ENCODE peak calls at places on chromosomes 12 and 14, in five cellular contexts. One of them, this sample, is unnamed.

GRCh38 chr12:1277905-1278304 is 286.9 kb downstream of the ERC1 start:
- DNase-seq in HEK293T: no peak
- DNase-seq in GM12878: no peak
- DNase-seq in NT2/D1: no peak
- DNase-seq in HepG2: peak
- DNase-seq in this sample: no peak

GRCh38 chr14:89207925-89208328 is 209.1 kb downstream of the FOXN3 start:
- DNase-seq in HEK293T: peak
- DNase-seq in GM12878: peak
- DNase-seq in NT2/D1: no peak
- DNase-seq in HepG2: no peak
- DNase-seq in this sample: no peak

GRCh38 chr14:105711058-105711620 is 184.8 kb downstream of the TMEM121 start:
- DNase-seq in HEK293T: no peak
- DNase-seq in GM12878: no peak
- DNase-seq in NT2/D1: no peak
- DNase-seq in HepG2: no peak
- DNase-seq in this sample: no peak

GRCh38 chr14:73253721-73254120 is 16.4 kb downstream of the PAPLN start:
- DNase-seq in HEK293T: no peak
- DNase-seq in GM12878: no peak
- DNase-seq in NT2/D1: no peak
- DNase-seq in HepG2: no peak
- DNase-seq in this sample: no peak

GRCh38 chr14:105397350-105397931 is 897 bp upstream of the TEX22 start:
- DNase-seq in HEK293T: no peak
- DNase-seq in GM12878: no peak
- DNase-seq in NT2/D1: no peak
- DNase-seq in HepG2: no peak
- DNase-seq in this sample: no peak

GRCh38 chr14:104550849-104551728 is 28.5 kb upstream of the C14orf180 start:
- DNase-seq in HEK293T: no peak
- DNase-seq in GM12878: no peak
- DNase-seq in NT2/D1: no peak
- DNase-seq in HepG2: no peak
- DNase-seq in this sample: no peak

GRCh38 chr12:21379218-21379617 is 6.5 kb downstream of the IAPP start:
- DNase-seq in HEK293T: no peak
- DNase-seq in GM12878: no peak
- DNase-seq in NT2/D1: no peak
- DNase-seq in HepG2: no peak
- DNase-seq in this sample: no peak

GRCh38 chr14:95106966-95107365 is 50.4 kb downstream of the DICER1 start:
- DNase-seq in HEK293T: no peak
- DNase-seq in GM12878: no peak
- DNase-seq in NT2/D1: no peak
- DNase-seq in HepG2: no peak
- DNase-seq in this sample: no peak

GRCh38 chr12:537772-538171 is 78.0 kb downstream of the B4GALNT3 start:
- DNase-seq in HEK293T: no peak
- DNase-seq in GM12878: no peak
- DNase-seq in NT2/D1: no peak
- DNase-seq in HepG2: no peak
- DNase-seq in this sample: no peak

GRCh38 chr12:88810806-88811205 is 230.5 kb upstream of the KITLG start:
- DNase-seq in HEK293T: no peak
- DNase-seq in GM12878: no peak
- DNase-seq in NT2/D1: no peak
- DNase-seq in HepG2: no peak
- DNase-seq in this sample: no peak
- TF ChIP-seq SUZ12 in HEK293T: no peak
- TF ChIP-seq SUZ12 in GM12878: no peak
- TF ChIP-seq SUZ12 in NT2/D1: no peak
- TF ChIP-seq SUZ12 in HepG2: no peak
- TF ChIP-seq SUZ12 in this sample: no peak

GRCh38 chr14:91898256-91898843 is 31.0 kb upstream of the TC2N start:
- DNase-seq in HEK293T: no peak
- DNase-seq in GM12878: no peak
- DNase-seq in NT2/D1: no peak
- DNase-seq in HepG2: peak
- DNase-seq in this sample: no peak

GRCh38 chr14:91897121-91897701 is 29.9 kb upstream of the TC2N start:
- DNase-seq in HEK293T: no peak
- DNase-seq in GM12878: no peak
- DNase-seq in NT2/D1: peak
- DNase-seq in HepG2: no peak
- DNase-seq in this sample: no peak

GRCh38 chr14:91901449-91902250 is 34.3 kb upstream of the TC2N start:
- DNase-seq in HEK293T: no peak
- DNase-seq in GM12878: no peak
- DNase-seq in NT2/D1: no peak
- DNase-seq in HepG2: no peak
- DNase-seq in this sample: no peak

GRCh38 chr14:91899777-91900176 is 32.4 kb upstream of the TC2N start:
- DNase-seq in HEK293T: no peak
- DNase-seq in GM12878: no peak
- DNase-seq in NT2/D1: no peak
- DNase-seq in HepG2: no peak
- DNase-seq in this sample: no peak

DNA sequence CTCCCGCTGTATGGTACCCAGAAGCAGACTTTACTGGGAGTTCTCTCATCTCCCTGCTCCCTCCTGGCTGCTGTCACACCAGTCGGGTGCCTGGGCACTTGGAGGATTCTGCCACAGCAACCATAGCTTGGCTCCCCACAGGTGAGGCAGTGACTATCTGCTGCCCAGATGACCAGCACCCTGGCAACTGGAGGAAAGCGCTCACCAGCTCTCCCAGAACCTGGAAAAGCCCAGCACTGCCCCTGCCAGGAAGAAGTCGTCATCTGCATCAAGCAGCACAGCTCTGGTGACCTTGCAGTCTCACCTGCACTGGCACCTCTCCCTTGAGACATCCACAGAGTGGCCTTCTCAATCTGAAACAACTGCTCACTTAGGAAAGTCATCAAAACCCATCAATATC is 31.9 kb upstream of the TC2N start:
- DNase-seq in HEK293T: no peak
- DNase-seq in GM12878: no peak
- DNase-seq in NT2/D1: no peak
- DNase-seq in HepG2: no peak
- DNase-seq in this sample: no peak
- TF ChIP-seq SUZ12 in HEK293T: no peak
- TF ChIP-seq SUZ12 in GM12878: no peak
- TF ChIP-seq SUZ12 in NT2/D1: no peak
- TF ChIP-seq SUZ12 in HepG2: no peak
- TF ChIP-seq SUZ12 in this sample: no peak

DNA sequence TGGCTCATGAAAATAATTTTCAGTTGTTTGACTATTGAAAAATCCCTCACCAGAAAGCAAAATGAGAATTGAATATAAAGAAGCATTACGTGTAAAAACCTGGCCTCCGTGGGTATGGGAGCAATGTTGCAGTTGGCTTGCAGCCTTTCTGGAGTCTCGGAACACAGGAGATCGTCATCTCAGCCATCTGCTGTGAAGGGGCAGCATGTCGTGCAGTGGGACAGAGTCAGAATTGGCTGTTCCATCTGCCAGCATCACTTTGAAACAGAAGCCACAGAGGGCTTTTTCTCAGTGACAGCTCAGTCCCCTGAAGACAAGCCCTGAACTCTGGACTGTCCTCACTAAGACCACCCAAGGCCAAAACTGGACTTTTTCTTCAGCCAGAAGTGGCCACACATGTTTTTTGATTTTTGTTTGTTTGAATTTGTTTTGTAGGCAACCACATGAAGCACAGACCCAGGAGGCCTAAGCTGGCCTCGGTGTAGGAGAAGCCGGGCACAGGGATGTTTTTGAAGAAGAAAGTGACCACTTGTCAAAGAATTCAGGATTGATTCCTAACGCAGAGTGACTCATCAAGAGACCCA is 170.8 kb upstream of the DYRK2 start:
- DNase-seq in HEK293T: no peak
- DNase-seq in GM12878: no peak
- DNase-seq in NT2/D1: no peak
- DNase-seq in HepG2: no peak
- DNase-seq in this sample: no peak
- TF ChIP-seq SUZ12 in HEK293T: no peak
- TF ChIP-seq SUZ12 in GM12878: no peak
- TF ChIP-seq SUZ12 in NT2/D1: no peak
- TF ChIP-seq SUZ12 in HepG2: no peak
- TF ChIP-seq SUZ12 in this sample: no peak

GRCh38 chr12:114395755-114396152 is 10.2 kb downstream of the TBX5 start:
- DNase-seq in HEK293T: no peak
- DNase-seq in GM12878: no peak
- DNase-seq in NT2/D1: no peak
- DNase-seq in HepG2: no peak
- DNase-seq in this sample: no peak
- TF ChIP-seq SUZ12 in HEK293T: no peak
- TF ChIP-seq SUZ12 in GM12878: no peak
- TF ChIP-seq SUZ12 in NT2/D1: no peak
- TF ChIP-seq SUZ12 in HepG2: no peak
- TF ChIP-seq SUZ12 in this sample: no peak

GRCh38 chr12:15555466-15555865 is 233.2 kb downstream of the PTPRO start:
- DNase-seq in HEK293T: no peak
- DNase-seq in GM12878: no peak
- DNase-seq in NT2/D1: no peak
- DNase-seq in HepG2: no peak
- DNase-seq in this sample: no peak

GRCh38 chr12:15556411-15556810 is 232.8 kb downstream of the EPS8 start:
- DNase-seq in HEK293T: no peak
- DNase-seq in GM12878: no peak
- DNase-seq in NT2/D1: no peak
- DNase-seq in HepG2: no peak
- DNase-seq in this sample: no peak

GRCh38 chr12:15562263-15562662 is 226.9 kb downstream of the EPS8 start:
- DNase-seq in HEK293T: no peak
- DNase-seq in GM12878: no peak
- DNase-seq in NT2/D1: no peak
- DNase-seq in HepG2: no peak
- DNase-seq in this sample: no peak

GRCh38 chr12:15563683-15564082 is 225.5 kb downstream of the EPS8 start:
- DNase-seq in HEK293T: no peak
- DNase-seq in GM12878: no peak
- DNase-seq in NT2/D1: no peak
- DNase-seq in HepG2: no peak
- DNase-seq in this sample: no peak

DNA sequence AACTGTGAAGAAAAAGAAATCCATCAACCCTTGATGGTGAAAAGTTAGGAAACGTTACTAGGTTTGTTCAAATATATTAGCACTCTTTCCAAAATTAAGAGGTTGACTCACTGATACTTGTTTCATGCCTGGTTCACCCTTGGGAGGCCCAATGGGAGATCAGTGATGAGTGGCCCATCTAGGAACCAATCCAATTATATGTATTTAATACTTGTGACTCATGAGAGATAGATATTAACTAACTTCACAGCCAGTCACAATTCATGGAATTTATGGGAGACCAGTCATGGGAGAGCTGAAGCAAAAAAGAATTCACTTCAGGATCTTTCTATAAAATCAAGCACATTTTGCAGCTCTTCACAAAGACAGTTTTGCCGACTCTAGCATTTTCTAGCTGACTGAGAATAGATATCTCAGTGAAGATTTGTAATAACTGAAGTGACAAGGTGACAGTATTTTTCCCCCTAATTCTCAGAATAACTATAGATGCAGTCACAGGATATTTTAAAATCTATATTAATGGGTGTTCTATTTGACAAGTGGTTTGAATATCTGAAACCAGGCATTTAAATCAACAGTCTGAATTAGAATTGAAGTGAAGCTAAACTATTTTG is 230.2 kb downstream of the EPS8 start:
- DNase-seq in HEK293T: no peak
- DNase-seq in GM12878: no peak
- DNase-seq in NT2/D1: no peak
- DNase-seq in HepG2: no peak
- DNase-seq in this sample: no peak
- TF ChIP-seq SUZ12 in HEK293T: no peak
- TF ChIP-seq SUZ12 in GM12878: no peak
- TF ChIP-seq SUZ12 in NT2/D1: no peak
- TF ChIP-seq SUZ12 in HepG2: no peak
- TF ChIP-seq SUZ12 in this sample: no peak

GRCh38 chr14:22264759-22265158 is 324.3 kb downstream of the DAD1 start:
- DNase-seq in HEK293T: no peak
- DNase-seq in GM12878: no peak
- DNase-seq in NT2/D1: no peak
- DNase-seq in HepG2: no peak
- DNase-seq in this sample: no peak

GRCh38 chr14:22263961-22264360 is 325.1 kb downstream of the DAD1 start:
- DNase-seq in HEK293T: no peak
- DNase-seq in GM12878: no peak
- DNase-seq in NT2/D1: no peak
- DNase-seq in HepG2: no peak
- DNase-seq in this sample: no peak

GRCh38 chr14:22266683-22267082 is 322.3 kb downstream of the DAD1 start:
- DNase-seq in HEK293T: no peak
- DNase-seq in GM12878: no peak
- DNase-seq in NT2/D1: no peak
- DNase-seq in HepG2: no peak
- DNase-seq in this sample: no peak

GRCh38 chr14:22265319-22266140 is 323.5 kb downstream of the DAD1 start:
- DNase-seq in HEK293T: no peak
- DNase-seq in GM12878: no peak
- DNase-seq in NT2/D1: no peak
- DNase-seq in HepG2: no peak
- DNase-seq in this sample: no peak

GRCh38 chr14:22266141-22266442 is 322.9 kb downstream of the DAD1 start:
- DNase-seq in HEK293T: no peak
- DNase-seq in GM12878: no peak
- DNase-seq in NT2/D1: no peak
- DNase-seq in HepG2: no peak
- DNase-seq in this sample: no peak
- TF ChIP-seq SUZ12 in HEK293T: no peak
- TF ChIP-seq SUZ12 in GM12878: no peak
- TF ChIP-seq SUZ12 in NT2/D1: no peak
- TF ChIP-seq SUZ12 in HepG2: no peak
- TF ChIP-seq SUZ12 in this sample: no peak

GRCh38 chr12:114691196-114691595 is 7.2 kb upstream of the TBX3 start:
- DNase-seq in HEK293T: no peak
- DNase-seq in GM12878: no peak
- DNase-seq in NT2/D1: no peak
- DNase-seq in HepG2: no peak
- DNase-seq in this sample: no peak
- TF ChIP-seq SUZ12 in HEK293T: no peak
- TF ChIP-seq SUZ12 in GM12878: no peak
- TF ChIP-seq SUZ12 in NT2/D1: no peak
- TF ChIP-seq SUZ12 in HepG2: no peak
- TF ChIP-seq SUZ12 in this sample: peak